ENCODE peak calls at places on chromosomes 1 and 21, in eight cellular contexts. K is C1 segment of cervical spinal cord; L is NCI-H2171; T is stimulated activated CD4-positive, alpha-beta T cell treated with anti-CD3 and anti-CD28 coated beads, Interleukin-1b, Interleukin-23, amount 100 ng/mL, for 24 hours; F is nucleus accumbens; V is HT1080; E is CD8-positive, alpha-beta T cell; P is NCI-H1436. X is an unnamed sample.
A peak's percentile ranks its signal among the peaks of the same experiment; 100 is the strongest.

GRCh38 chr1:109050228-109050995 is 8.5 kb upstream of the WDR47 start:
- DNase-seq in L (no peak), T (no peak), V (no peak), K (no peak), F (no peak), P (no peak), E (no peak), X (no peak)

GRCh38 chr21:39125752-39126485 is 57.3 kb downstream of the PSMG1 start:
- DNase-seq in K (no peak), L (no peak), E (no peak), P (peak; percentile 21), F (no peak), V (peak; percentile 59), T (no peak), X (no peak)

GRCh38 chr1:39229504-39229903 is 25.0 kb downstream of the MACF1 start:
- DNase-seq in V (no peak), E (no peak), P (no peak), T (no peak), L (no peak), F (no peak), K (no peak), X (no peak)

GRCh38 chr1:180507826-180508724 is 5.7 kb upstream of the ACBD6 start:
- DNase-seq in F (no peak), P (no peak), V (no peak), L (no peak), K (no peak), T (no peak), E (no peak), X (no peak)

GRCh38 chr1:154941332-154941995 is 4.9 kb upstream of the PMVK start:
- DNase-seq in E (no peak), P (no peak), K (no peak), F (peak; percentile 26), L (no peak), V (no peak), T (no peak), X (no peak)

GRCh38 chr1:78333426-78334012 is 157.3 kb upstream of the PTGFR start:
- DNase-seq in K (no peak), E (no peak), V (no peak), F (no peak), P (no peak), L (no peak), T (no peak), X (no peak)

GRCh38 chr1:65151641-65152040 is 3.6 kb downstream of the AK4 start:
- DNase-seq in V (no peak), L (no peak), P (no peak), T (no peak), F (no peak), E (no peak), K (no peak), X (no peak)

GRCh38 chr1:210445485-210445884 is 116.8 kb downstream of the HHAT start:
- DNase-seq in T (no peak), V (no peak), L (no peak), E (no peak), K (no peak), P (no peak), F (no peak), X (no peak)

GRCh38 chr21:36628096-36628495 is 70.8 kb upstream of the SIM2 start:
- DNase-seq in P (no peak), K (no peak), T (no peak), L (no peak), V (no peak), E (no peak), F (no peak), X (no peak)

GRCh38 chr1:9416506-9416905 is 122.8 kb upstream of the SLC25A33 start:
- DNase-seq in P (no peak), L (no peak), F (no peak), K (no peak), E (no peak), V (no peak), T (no peak), X (no peak)

GRCh38 chr21:35995522-35996088 is 64.7 kb downstream of the SETD4 start:
- DNase-seq in T (no peak), L (no peak), V (no peak), E (no peak), F (no peak), K (no peak), P (no peak), X (no peak)

GRCh38 chr1:36322786-36323635 is 434 bp downstream of the EVA1B start:
- DNase-seq in F (no peak), K (no peak), E (peak; percentile 38), P (no peak), L (no peak), T (no peak), V (peak; percentile 17), X (no peak)

GRCh38 chr21:14900058-14900457 is 164.7 kb downstream of the NRIP1 start:
- DNase-seq in E (no peak), T (no peak), L (no peak), V (peak; percentile 54), P (no peak), K (no peak), F (no peak), X (no peak)

GRCh38 chr1:174777262-174777661 is 222.5 kb upstream of the CACYBP start:
- DNase-seq in P (no peak), T (no peak), F (no peak), K (no peak), E (no peak), L (no peak), V (no peak), X (no peak)

GRCh38 chr1:112444269-112444668 is 48.3 kb downstream of the CTTNBP2NL start:
- DNase-seq in V (peak; percentile 75), T (no peak), E (no peak), K (no peak), F (no peak), L (no peak), P (no peak), X (no peak)

GRCh38 chr1:6003568-6004411 is 11.6 kb upstream of the NPHP4 start:
- DNase-seq in T (no peak), V (no peak), P (peak; percentile 77), E (no peak), L (peak; percentile 39), K (no peak), F (no peak), X (peak; percentile 26)

GRCh38 chr1:10299174-10299573 is 88.8 kb downstream of the KIF1B start:
- DNase-seq in E (no peak), F (no peak), V (no peak), T (no peak), K (no peak), P (no peak), L (no peak), X (no peak)

GRCh38 chr1:110068646-110069301 is 1.7 kb downstream of the ALX3 start:
- DNase-seq in L (no peak), F (no peak), V (no peak), P (no peak), E (peak; percentile 35), T (no peak), K (no peak), X (no peak)

GRCh38 chr1:209787551-209787950 is 3.2 kb upstream of the C1orf74 start:
- DNase-seq in P (no peak), E (no peak), V (peak; percentile 21), L (no peak), F (no peak), K (no peak), T (no peak), X (no peak)

GRCh38 chr21:29299046-29299905 is 554 bp downstream of the BACH1 start:
- DNase-seq in F (peak; percentile 37), P (peak; percentile 52), K (no peak), E (peak; percentile 75), T (peak; percentile 62), V (peak; percentile 47), L (peak; percentile 61), X (peak; percentile 51)

GRCh38 chr1:65630855-65631254 is 161.8 kb upstream of the PDE4B start:
- DNase-seq in T (no peak), L (no peak), K (no peak), P (no peak), E (no peak), F (no peak), V (no peak), X (no peak)

GRCh38 chr1:243473281-243474210 is 217.7 kb downstream of the SDCCAG8 start:
- DNase-seq in T (no peak), L (no peak), V (no peak), F (no peak), E (no peak), P (no peak), K (no peak), X (no peak)

GRCh38 chr1:5920201-5920600 is 72.0 kb downstream of the NPHP4 start:
- DNase-seq in T (no peak), F (no peak), E (no peak), L (no peak), V (no peak), P (no peak), K (no peak), X (no peak)

GRCh38 chr1:27643626-27644368 is 8.8 kb upstream of the FGR start:
- DNase-seq in P (peak; percentile 26), F (no peak), E (peak; percentile 75), T (peak; percentile 59), L (peak; percentile 25), V (no peak), K (no peak), X (no peak)

GRCh38 chr1:54848134-54848948 is 38.7 kb downstream of the DHCR24 start:
- DNase-seq in E (no peak), P (no peak), T (no peak), F (no peak), K (no peak), V (no peak), L (no peak), X (no peak)

GRCh38 chr1:119781434-119782210 is 12.9 kb upstream of the HMGCS2 start:
- DNase-seq in F (no peak), K (no peak), L (no peak), V (no peak), E (no peak), T (no peak), P (no peak), X (no peak)

GRCh38 chr21:31447477-31447876 is 103.4 kb upstream of the TIAM1 start:
- DNase-seq in L (no peak), E (no peak), K (no peak), P (no peak), V (no peak), T (no peak), F (no peak), X (no peak)

GRCh38 chr1:244353572-244354091 is 98.1 kb downstream of the ADSS2 start:
- DNase-seq in K (no peak), E (no peak), V (peak; percentile 96), F (peak; percentile 9), L (no peak), T (no peak), P (peak; percentile 26), X (no peak)

GRCh38 chr1:110464340-110464739 is 13.4 kb downstream of the PROK1 start:
- DNase-seq in F (no peak), E (no peak), P (no peak), V (no peak), L (no peak), K (no peak), T (no peak), X (no peak)

GRCh38 chr1:47755368-47755990 is 241.7 kb downstream of the TRABD2B start:
- DNase-seq in V (no peak), F (no peak), P (no peak), K (no peak), L (no peak), T (peak; percentile 39), E (peak; percentile 28), X (no peak)

GRCh38 chr1:210678306-210678705 is 349.6 kb downstream of the HHAT start:
- DNase-seq in V (no peak), K (no peak), P (no peak), L (no peak), T (no peak), F (no peak), E (no peak), X (no peak)

GRCh38 chr1:17045140-17045539 is 8.7 kb downstream of the SDHB start:
- DNase-seq in P (no peak), K (no peak), V (no peak), E (no peak), L (no peak), F (no peak), T (no peak), X (no peak)

GRCh38 chr1:198157847-198158765 is 1.3 kb downstream of the NEK7 start:
- DNase-seq in T (no peak), F (no peak), L (no peak), E (peak; percentile 53), P (no peak), K (no peak), V (peak; percentile 26), X (no peak)

X was measured in dorsolateral prefrontal cortex.